ENCODE peak calls at places on chromosomes 12 and 14, in four cellular contexts. F, A, N and V are unnamed samples.

GRCh38 chr12:109994262-109995175 is 1.6 kb downstream of the GIT2 start:
- DNase-seq in N (no peak), A (no peak), F (no peak), V (no peak)

GRCh38 chr12:84502907-84503787 is 409.5 kb downstream of the SLC6A15 start:
- DNase-seq in A (no peak), N (peak; percentile 9), F (no peak), V (peak; percentile 42)

GRCh38 chr12:59834659-59835474 is 239.0 kb downstream of the SLC16A7 start:
- DNase-seq in F (no peak), A (peak; percentile 9), N (no peak), V (peak; percentile 13)

GRCh38 chr12:124501080-124501642 is 66.3 kb downstream of the NCOR2 start:
- DNase-seq in F (no peak), A (no peak), N (no peak), V (no peak)

GRCh38 chr14:42299692-42300091 is 693.0 kb downstream of the LRFN5 start:
- DNase-seq in A (no peak), F (peak; percentile 8), N (no peak), V (no peak)

GRCh38 chr14:50882932-50883826 is 11.3 kb downstream of the ABHD12B start:
- DNase-seq in N (no peak), A (no peak), F (no peak), V (no peak)

GRCh38 chr12:120956579-120957360 is 21.6 kb upstream of the HNF1A start:
- DNase-seq in N (no peak), A (no peak), F (no peak), V (no peak)

GRCh38 chr14:89641495-89642162 is 224.6 kb upstream of the FOXN3 start:
- DNase-seq in N (no peak), F (peak; percentile 79), A (no peak), V (no peak)

GRCh38 chr12:27052742-27053141 is 29.6 kb downstream of the C12orf71 start:
- DNase-seq in A (no peak), N (no peak), F (no peak), V (no peak)

GRCh38 chr14:104442107-104442551 is 137.4 kb upstream of the C14orf180 start:
- DNase-seq in A (peak; percentile 33), F (no peak), N (no peak), V (no peak)

GRCh38 chr12:32906407-32907165 is 10.0 kb upstream of the PKP2 start:
- DNase-seq in F (peak; percentile 78), N (no peak), A (no peak), V (no peak)

GRCh38 chr14:44168566-44168965 is 338.5 kb downstream of the FSCB start:
- DNase-seq in A (no peak), F (no peak), N (no peak), V (no peak)

GRCh38 chr12:58575281-58575680 is 345.0 kb downstream of the LRIG3 start:
- DNase-seq in F (no peak), N (no peak), A (no peak), V (no peak)

GRCh38 chr14:96090441-96091148 is 51.4 kb downstream of the C14orf132 start:
- DNase-seq in A (peak; percentile 83), N (no peak), F (no peak), V (no peak)

GRCh38 chr14:65352964-65353530 is 59.5 kb upstream of the FUT8 start:
- DNase-seq in N (no peak), F (no peak), A (no peak), V (peak; percentile 51)

GRCh38 chr12:51865470-51865745 is 16.9 kb upstream of the FIGNL2 start:
- DNase-seq in A (no peak), N (no peak), F (no peak), V (no peak)

GRCh38 chr14:44463386-44464004 is 43.6 kb downstream of the FSCB start:
- DNase-seq in N (no peak), A (no peak), F (no peak), V (no peak)

GRCh38 chr12:25733541-25733940 is 180.5 kb upstream of the LMNTD1 start:
- DNase-seq in F (no peak), A (no peak), N (no peak), V (no peak)

GRCh38 chr12:91781114-91781513 is 364.5 kb downstream of the BTG1 start:
- DNase-seq in F (no peak), N (no peak), A (no peak), V (no peak)

GRCh38 chr12:97313471-97314190 is 149.0 kb upstream of the RMST start:
- DNase-seq in A (no peak), F (no peak), N (no peak), V (no peak)

GRCh38 chr12:114476159-114476558 is 70.2 kb upstream of the TBX5 start:
- DNase-seq in A (peak; percentile 44), N (peak; percentile 19), F (no peak), V (peak; percentile 13)

GRCh38 chr14:100388137-100389050 is 65.3 kb downstream of the SLC25A47 start:
- DNase-seq in A (no peak), N (no peak), F (no peak), V (no peak)

GRCh38 chr12:49482095-49483051 is 56.5 kb upstream of the KCNH3 start:
- DNase-seq in N (no peak), F (no peak), A (no peak), V (no peak)

GRCh38 chr14:76957224-76957881 is 71.2 kb downstream of the IRF2BPL start:
- DNase-seq in N (no peak), A (peak; percentile 64), F (no peak), V (no peak)

GRCh38 chr14:78709795-78710569 is 539.8 kb downstream of the NRXN3 start:
- DNase-seq in N (no peak), F (no peak), A (peak; percentile 21), V (no peak)

GRCh38 chr12:24230061-24230460 is 280.6 kb upstream of the SOX5 start:
- DNase-seq in N (no peak), F (no peak), A (no peak), V (no peak)

GRCh38 chr14:64879635-64880381 is at the start of gene SPTB:
- DNase-seq in A (peak; percentile 80), F (no peak), N (peak; percentile 91), V (no peak)

GRCh38 chr12:80271770-80272169 is 172.3 kb upstream of the PTPRQ start:
- DNase-seq in A (no peak), N (no peak), F (no peak), V (no peak)

GRCh38 chr12:80269953-80270552 is 170.7 kb downstream of the OTOGL start:
- DNase-seq in N (peak; percentile 7), F (no peak), A (peak; percentile 10), V (peak; percentile 23)

GRCh38 chr12:80273144-80273543 is 170.9 kb upstream of the PTPRQ start:
- DNase-seq in F (no peak), A (no peak), N (no peak), V (no peak)

GRCh38 chr12:80272516-80272915 is 171.5 kb upstream of the PTPRQ start:
- DNase-seq in F (no peak), N (no peak), A (no peak), V (no peak)

DNA sequence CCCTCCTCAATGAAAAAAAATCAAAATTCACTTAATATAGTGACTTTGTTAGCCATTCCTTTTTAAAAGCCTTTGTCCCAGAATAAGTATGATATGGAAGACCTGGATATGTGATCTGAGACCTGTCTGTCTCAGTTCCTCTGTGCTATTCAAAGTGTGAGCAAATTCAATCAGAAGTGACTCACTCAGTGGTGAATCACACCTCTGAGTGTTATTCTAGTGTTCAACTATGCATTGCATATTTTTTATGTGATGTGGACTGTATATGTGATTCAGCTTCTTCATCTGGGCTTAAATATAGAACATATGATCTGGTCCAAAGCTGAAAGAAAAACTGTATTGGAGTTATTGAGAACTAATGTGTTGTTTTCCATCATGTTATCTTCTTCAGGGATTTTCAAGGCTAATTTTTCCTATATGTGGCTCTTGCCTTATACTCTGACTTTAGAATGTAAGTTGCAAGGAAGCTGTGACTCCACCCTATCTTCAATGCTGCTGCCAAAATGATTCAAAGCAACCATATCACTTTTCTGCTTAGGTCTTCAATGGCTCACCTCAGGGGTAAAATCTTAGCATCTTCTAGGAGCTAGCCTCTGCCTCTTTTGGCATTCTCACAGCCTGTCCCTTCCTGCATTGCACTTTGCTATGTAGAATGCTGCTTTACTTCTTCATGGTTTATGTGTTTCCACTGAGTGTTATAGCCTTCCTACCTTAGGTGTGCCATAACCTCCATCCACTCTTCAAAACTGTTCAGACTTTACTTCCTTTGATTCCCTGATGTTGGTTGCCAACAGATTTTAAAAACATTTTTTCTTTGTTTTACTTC is 169.8 kb downstream of the OTOGL start:
- DNase-seq in N (no peak), F (no peak), A (no peak), V (peak; percentile 54)
- H2AFZ ChIP-seq in N (no peak overlapping the region), F (no peak overlapping the region), A (no peak overlapping the region), V (peak overlapping the region; percentile 58)

DNA sequence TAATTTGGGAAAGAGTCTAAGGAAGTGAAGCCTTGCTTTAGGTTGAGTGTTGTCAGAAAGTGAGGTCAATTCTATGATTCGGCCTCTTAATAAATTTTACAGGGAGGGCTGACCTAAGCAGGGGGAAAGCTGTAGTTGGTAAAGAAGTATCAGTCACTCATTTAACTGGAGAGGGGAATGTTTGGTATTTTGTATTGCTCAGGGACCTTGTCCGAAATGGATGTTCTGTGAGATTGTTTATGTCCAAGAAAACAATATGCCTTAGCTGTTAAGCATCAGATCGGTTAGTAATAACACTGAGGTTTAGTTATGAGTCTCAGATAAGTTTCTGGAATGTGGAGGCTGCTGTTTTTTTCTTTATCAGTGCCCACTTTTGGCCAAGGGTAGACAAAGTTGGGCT is 7.3 kb downstream of the CAND1 start:
- DNase-seq in F (no peak), N (no peak), A (no peak), V (no peak)
- TF ChIP-seq ZBTB33 in F (no peak), N (no peak), A (no peak), V (no peak)

GRCh38 chr14:81208489-81208888 is 12.3 kb downstream of the GTF2A1 start:
- DNase-seq in A (no peak), N (no peak), F (no peak), V (no peak)
- H2AFZ ChIP-seq in A (no peak overlapping the region), N (no peak overlapping the region), F (no peak overlapping the region), V (no peak overlapping the region)

GRCh38 chr14:49863483-49864262 is 11.1 kb upstream of the NEMF start:
- DNase-seq in N (peak; percentile 52), A (peak; percentile 24), F (no peak), V (no peak)
- TF ChIP-seq ZBTB33 in N (no peak), A (no peak), F (no peak), V (no peak)

GRCh38 chr12:12450043-12450451 is 93.2 kb downstream of the BORCS5 start:
- DNase-seq in A (no peak), F (no peak), N (no peak), V (no peak)
- H2AFZ ChIP-seq in A (no peak overlapping the region), F (no peak overlapping the region), N (no peak overlapping the region), V (no peak overlapping the region)